ENCODE peak calls at places on chromosome 4, in four cellular contexts. One of them, this sample, is unnamed. For H3K9me3, the result is how much of the 10 kb centered on the place peaks cover.

GRCh38 chr4:10006604-10007435 is 14.5 kb downstream of the SLC2A9 start:
- DNase-seq in cardiac muscle cell: no peak
- DNase-seq in adipocyte: no peak
- DNase-seq in heart right ventricle: no peak
- DNase-seq in this sample: peak

GRCh38 chr4:132759199-132759780 is 389.8 kb upstream of the PCDH10 start:
- DNase-seq in cardiac muscle cell: no peak
- DNase-seq in adipocyte: no peak
- DNase-seq in heart right ventricle: no peak
- DNase-seq in this sample: no peak

GRCh38 chr4:189809885-189810284 is 130.8 kb upstream of the FRG1 start:
- DNase-seq in cardiac muscle cell: no peak
- DNase-seq in adipocyte: no peak
- DNase-seq in heart right ventricle: no peak
- DNase-seq in this sample: no peak

GRCh38 chr4:184262901-184263300 is 45.2 kb upstream of the ENPP6 start:
- DNase-seq in cardiac muscle cell: no peak
- DNase-seq in adipocyte: no peak
- DNase-seq in heart right ventricle: no peak
- DNase-seq in this sample: peak

GRCh38 chr4:8442596-8443358 is 2.2 kb downstream of the TRMT44 start:
- DNase-seq in cardiac muscle cell: no peak
- DNase-seq in adipocyte: peak
- DNase-seq in heart right ventricle: no peak
- DNase-seq in this sample: no peak

GRCh38 chr4:145679520-145679919 is 426 bp upstream of the C4orf51 start:
- DNase-seq in cardiac muscle cell: peak
- DNase-seq in adipocyte: peak
- DNase-seq in heart right ventricle: no peak
- DNase-seq in this sample: peak

GRCh38 chr4:3313139-3313538 is 20.3 kb downstream of the RGS12 start:
- DNase-seq in cardiac muscle cell: no peak
- DNase-seq in adipocyte: no peak
- DNase-seq in heart right ventricle: no peak
- DNase-seq in this sample: no peak

GRCh38 chr4:34920032-34920431 is 1324.3 kb downstream of the ARAP2 start:
- DNase-seq in cardiac muscle cell: no peak
- DNase-seq in adipocyte: no peak
- DNase-seq in heart right ventricle: no peak
- DNase-seq in this sample: no peak

GRCh38 chr4:126568652-126569580 is 1063.8 kb upstream of the INTU start:
- DNase-seq in cardiac muscle cell: no peak
- DNase-seq in adipocyte: no peak
- DNase-seq in heart right ventricle: no peak
- DNase-seq in this sample: no peak

GRCh38 chr4:2256156-2256731 is 5.7 kb downstream of the MXD4 start:
- DNase-seq in cardiac muscle cell: no peak
- DNase-seq in adipocyte: no peak
- DNase-seq in heart right ventricle: peak
- DNase-seq in this sample: no peak

GRCh38 chr4:84677093-84677492 is 94.2 kb downstream of the CDS1 start:
- DNase-seq in cardiac muscle cell: peak
- DNase-seq in adipocyte: no peak
- DNase-seq in heart right ventricle: no peak
- DNase-seq in this sample: no peak

GRCh38 chr4:156242390-156242789 is 288.7 kb upstream of the CTSO start:
- DNase-seq in cardiac muscle cell: no peak
- DNase-seq in adipocyte: no peak
- DNase-seq in heart right ventricle: no peak
- DNase-seq in this sample: no peak

GRCh38 chr4:186760576-186760975 is 36.9 kb upstream of the FAT1 start:
- DNase-seq in cardiac muscle cell: no peak
- DNase-seq in adipocyte: peak
- DNase-seq in heart right ventricle: no peak
- DNase-seq in this sample: peak

GRCh38 chr4:78254893-78255292 is 197.8 kb downstream of the FRAS1 start:
- DNase-seq in cardiac muscle cell: no peak
- DNase-seq in adipocyte: no peak
- DNase-seq in heart right ventricle: no peak
- DNase-seq in this sample: no peak

GRCh38 chr4:53532521-53532920 is 58.8 kb downstream of the LNX1 start:
- DNase-seq in cardiac muscle cell: no peak
- DNase-seq in adipocyte: no peak
- DNase-seq in heart right ventricle: no peak
- DNase-seq in this sample: no peak

GRCh38 chr4:5280845-5281244 is 229.6 kb downstream of the STK32B start:
- DNase-seq in cardiac muscle cell: no peak
- DNase-seq in adipocyte: no peak
- DNase-seq in heart right ventricle: no peak
- DNase-seq in this sample: no peak

DNA sequence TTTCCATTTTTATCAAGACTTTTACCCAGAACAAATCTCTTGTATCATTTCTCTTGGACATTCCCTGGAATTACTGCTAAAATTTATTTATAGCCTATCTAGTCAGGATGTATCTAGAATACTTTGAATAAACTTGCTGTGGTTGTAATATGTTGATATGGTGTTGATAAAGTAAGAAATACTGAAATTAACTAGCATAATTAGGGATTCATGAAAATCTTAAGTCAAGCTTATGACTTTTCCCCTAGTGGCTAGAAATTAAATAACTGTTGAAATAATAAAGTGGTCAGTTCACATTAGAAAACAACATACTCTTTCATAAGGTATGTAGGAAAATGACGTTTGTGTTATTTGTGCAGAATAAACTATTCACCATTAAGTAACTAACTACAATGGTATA is 73.1 kb upstream of the ANKRD50 start:
- DNase-seq in cardiac muscle cell: no peak
- DNase-seq in adipocyte: no peak
- DNase-seq in heart right ventricle: no peak
- DNase-seq in this sample: no peak
- H3K9me3 ChIP-seq in cardiac muscle cell: under half
- H3K9me3 ChIP-seq in adipocyte: under half
- H3K9me3 ChIP-seq in heart right ventricle: under half
- H3K9me3 ChIP-seq in this sample: under half

GRCh38 chr4:20256381-20256881 is 4.7 kb downstream of the SLIT2 start:
- DNase-seq in cardiac muscle cell: no peak
- DNase-seq in adipocyte: peak
- DNase-seq in heart right ventricle: no peak
- DNase-seq in this sample: no peak

GRCh38 chr4:20253799-20254409 is 2.2 kb downstream of the SLIT2 start:
- DNase-seq in cardiac muscle cell: peak
- DNase-seq in adipocyte: peak
- DNase-seq in heart right ventricle: peak
- DNase-seq in this sample: peak

GRCh38 chr4:20255251-20255586 is 3.5 kb downstream of the SLIT2 start:
- DNase-seq in cardiac muscle cell: no peak
- DNase-seq in adipocyte: no peak
- DNase-seq in heart right ventricle: no peak
- DNase-seq in this sample: no peak

GRCh38 chr4:20254517-20255250 is 3.0 kb downstream of the SLIT2 start:
- DNase-seq in cardiac muscle cell: peak
- DNase-seq in adipocyte: peak
- DNase-seq in heart right ventricle: peak
- DNase-seq in this sample: peak

DNA sequence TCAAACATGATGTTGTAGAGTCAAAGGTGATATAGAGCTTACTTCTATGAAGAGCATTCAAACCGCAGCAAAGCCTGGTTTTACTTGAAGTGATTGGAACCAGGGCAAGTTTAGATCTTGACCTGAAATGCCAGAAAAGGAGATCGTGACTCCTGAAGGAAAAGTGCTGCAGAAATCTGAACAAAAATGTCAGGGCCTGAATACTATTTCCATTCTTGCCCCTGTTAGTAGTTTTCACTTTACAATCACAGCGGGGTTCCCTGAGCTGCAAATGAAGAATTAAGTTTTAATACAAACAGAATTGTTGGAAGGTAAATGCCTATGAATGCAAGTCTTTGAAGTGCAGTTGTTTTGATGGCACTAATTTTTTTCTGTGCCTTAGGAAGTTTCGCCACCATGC is 4.1 kb downstream of the SLIT2 start:
- DNase-seq in cardiac muscle cell: no peak
- DNase-seq in adipocyte: peak
- DNase-seq in heart right ventricle: no peak
- DNase-seq in this sample: no peak
- H3K4me3 ChIP-seq in cardiac muscle cell: peak
- H3K4me3 ChIP-seq in adipocyte: peak
- H3K4me3 ChIP-seq in heart right ventricle: no peak
- H3K4me3 ChIP-seq in this sample: peak

GRCh38 chr4:14308229-14308651 is 680.7 kb upstream of the BOD1L1 start:
- DNase-seq in cardiac muscle cell: no peak
- DNase-seq in adipocyte: no peak
- DNase-seq in heart right ventricle: no peak
- DNase-seq in this sample: no peak
- H3K9me3 ChIP-seq in cardiac muscle cell: under half
- H3K9me3 ChIP-seq in adipocyte: under half
- H3K9me3 ChIP-seq in heart right ventricle: under half
- H3K9me3 ChIP-seq in this sample: under half

GRCh38 chr4:37588150-37588549 is 98.0 kb downstream of the RELL1 start:
- DNase-seq in cardiac muscle cell: no peak
- DNase-seq in adipocyte: no peak
- DNase-seq in heart right ventricle: no peak
- DNase-seq in this sample: no peak

GRCh38 chr4:37586194-37586593 is 100.0 kb downstream of the RELL1 start:
- DNase-seq in cardiac muscle cell: no peak
- DNase-seq in adipocyte: no peak
- DNase-seq in heart right ventricle: no peak
- DNase-seq in this sample: no peak

GRCh38 chr4:37584087-37584486 is 102.1 kb downstream of the RELL1 start:
- DNase-seq in cardiac muscle cell: no peak
- DNase-seq in adipocyte: no peak
- DNase-seq in heart right ventricle: no peak
- DNase-seq in this sample: no peak

GRCh38 chr4:37590016-37590415 is 96.2 kb downstream of the RELL1 start:
- DNase-seq in cardiac muscle cell: no peak
- DNase-seq in adipocyte: no peak
- DNase-seq in heart right ventricle: no peak
- DNase-seq in this sample: no peak

GRCh38 chr4:37584530-37585060 is 101.6 kb downstream of the RELL1 start:
- DNase-seq in cardiac muscle cell: no peak
- DNase-seq in adipocyte: no peak
- DNase-seq in heart right ventricle: no peak
- DNase-seq in this sample: no peak
- H3K4me3 ChIP-seq in cardiac muscle cell: no peak
- H3K4me3 ChIP-seq in adipocyte: no peak
- H3K4me3 ChIP-seq in heart right ventricle: no peak
- H3K4me3 ChIP-seq in this sample: no peak

GRCh38 chr4:107838138-107838618 is 13.4 kb downstream of the SGMS2 start:
- DNase-seq in cardiac muscle cell: no peak
- DNase-seq in adipocyte: peak
- DNase-seq in heart right ventricle: no peak
- DNase-seq in this sample: no peak

GRCh38 chr4:107834241-107834856 is 9.6 kb downstream of the SGMS2 start:
- DNase-seq in cardiac muscle cell: no peak
- DNase-seq in adipocyte: no peak
- DNase-seq in heart right ventricle: no peak
- DNase-seq in this sample: no peak

GRCh38 chr4:107832275-107832807 is 7.6 kb downstream of the SGMS2 start:
- DNase-seq in cardiac muscle cell: no peak
- DNase-seq in adipocyte: no peak
- DNase-seq in heart right ventricle: no peak
- DNase-seq in this sample: no peak

GRCh38 chr4:107837298-107837697 is 12.6 kb downstream of the SGMS2 start:
- DNase-seq in cardiac muscle cell: no peak
- DNase-seq in adipocyte: no peak
- DNase-seq in heart right ventricle: no peak
- DNase-seq in this sample: no peak

DNA sequence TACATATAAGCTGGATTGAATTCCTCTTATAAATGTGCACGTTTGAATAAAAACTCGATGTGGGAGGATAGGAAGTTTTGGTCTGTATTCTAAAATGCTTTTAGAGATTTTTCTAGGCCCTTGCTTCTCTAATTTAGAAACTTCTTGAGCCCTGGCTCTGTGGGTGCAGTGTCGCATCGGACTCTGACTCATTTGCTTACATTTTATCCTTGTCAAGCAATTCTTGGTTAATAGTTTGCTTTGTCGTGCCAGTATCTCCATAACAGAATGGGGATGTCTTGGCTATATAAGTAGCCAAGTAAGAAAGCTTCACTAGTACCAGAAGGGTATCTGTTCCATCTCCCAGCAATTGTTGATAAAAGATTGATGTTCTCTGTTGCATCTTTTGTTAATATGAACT is 10.7 kb downstream of the SGMS2 start:
- DNase-seq in cardiac muscle cell: no peak
- DNase-seq in adipocyte: no peak
- DNase-seq in heart right ventricle: no peak
- DNase-seq in this sample: peak
- H3K9me3 ChIP-seq in cardiac muscle cell: under half
- H3K9me3 ChIP-seq in adipocyte: under half
- H3K9me3 ChIP-seq in heart right ventricle: under half
- H3K9me3 ChIP-seq in this sample: under half

DNA sequence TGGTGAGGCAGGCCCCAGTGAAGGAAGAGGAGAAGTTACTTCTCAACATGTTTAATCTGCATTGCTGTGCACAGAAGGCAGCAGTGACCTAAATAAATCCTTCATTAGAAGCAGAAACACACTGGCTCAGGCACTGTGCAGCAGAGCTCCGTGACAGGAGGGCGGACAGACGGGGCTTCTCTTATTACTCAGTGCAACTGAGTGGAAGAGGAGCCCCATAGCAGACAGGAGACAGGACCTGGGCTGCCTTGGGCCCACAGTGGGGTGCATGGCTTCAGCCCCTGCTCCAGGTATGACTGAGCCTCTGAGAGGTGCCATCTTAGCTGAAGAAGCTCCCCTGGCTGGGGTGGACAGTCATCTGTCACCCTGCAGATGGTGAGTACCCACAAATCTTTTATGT is 20.1 kb downstream of the HS3ST1 start:
- DNase-seq in cardiac muscle cell: no peak
- DNase-seq in adipocyte: no peak
- DNase-seq in heart right ventricle: no peak
- DNase-seq in this sample: no peak
- H3K4me3 ChIP-seq in cardiac muscle cell: no peak
- H3K4me3 ChIP-seq in adipocyte: no peak
- H3K4me3 ChIP-seq in heart right ventricle: no peak
- H3K4me3 ChIP-seq in this sample: no peak

DNA sequence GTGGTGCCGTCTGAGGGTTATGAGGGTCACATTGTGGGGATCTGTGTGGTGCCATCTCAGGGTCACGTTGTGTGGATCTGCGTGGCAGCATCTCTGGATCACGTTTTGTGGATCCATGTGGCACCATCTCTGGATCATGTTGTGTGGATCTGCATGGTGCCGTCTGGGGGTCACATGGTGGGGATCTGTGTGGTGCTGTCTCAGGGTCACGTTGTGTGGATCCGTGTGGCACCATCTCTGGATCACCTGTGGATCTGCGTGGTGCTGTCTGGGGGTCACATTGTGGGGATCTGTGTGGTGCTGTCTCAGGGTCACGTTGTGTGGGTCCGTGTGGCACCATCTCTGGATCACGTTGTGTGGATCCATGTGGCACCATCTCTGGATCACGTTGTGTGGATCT is 7.0 kb downstream of the PDE6B start:
- DNase-seq in cardiac muscle cell: no peak
- DNase-seq in adipocyte: no peak
- DNase-seq in heart right ventricle: no peak
- DNase-seq in this sample: no peak
- H3K9me3 ChIP-seq in cardiac muscle cell: under half
- H3K9me3 ChIP-seq in adipocyte: under half
- H3K9me3 ChIP-seq in heart right ventricle: under half
- H3K9me3 ChIP-seq in this sample: under half